ENCODE peak calls at places on chromosomes 7 and 10, in six cellular contexts. One of them, this sample, is unnamed.
A peak's percentile ranks its signal among the peaks of the same experiment; 100 is the strongest.

GRCh38 chr10:119701861-119702260 is 24.0 kb upstream of the INPP5F start:
- DNase-seq in T-helper 9 cell: no peak
- DNase-seq in AG20443: no peak
- DNase-seq in germinal center: no peak
- DNase-seq in BE2C: no peak
- DNase-seq in D341Med: no peak
- DNase-seq in this sample: no peak

GRCh38 chr7:1939434-1940401 is 269.6 kb downstream of the ELFN1 start:
- DNase-seq in D341Med: no peak
- DNase-seq in BE2C: no peak
- DNase-seq in AG20443: no peak
- DNase-seq in germinal center: no peak
- DNase-seq in T-helper 9 cell: no peak
- DNase-seq in this sample: peak; percentile 28

GRCh38 chr10:904403-904802 is 27.1 kb downstream of the LARP4B start:
- DNase-seq in germinal center: no peak
- DNase-seq in D341Med: no peak
- DNase-seq in BE2C: no peak
- DNase-seq in T-helper 9 cell: no peak
- DNase-seq in AG20443: no peak
- DNase-seq in this sample: no peak

GRCh38 chr7:28114056-28114455 is 66.5 kb downstream of the JAZF1 start:
- DNase-seq in T-helper 9 cell: no peak
- DNase-seq in D341Med: no peak
- DNase-seq in germinal center: no peak
- DNase-seq in BE2C: no peak
- DNase-seq in AG20443: no peak
- DNase-seq in this sample: no peak

GRCh38 chr7:44097064-44097932 is 6.8 kb upstream of the AEBP1 start:
- DNase-seq in AG20443: no peak
- DNase-seq in germinal center: peak; percentile 88
- DNase-seq in BE2C: no peak
- DNase-seq in T-helper 9 cell: no peak
- DNase-seq in D341Med: no peak
- DNase-seq in this sample: peak; percentile 95

GRCh38 chr7:96837583-96837982 is 127.9 kb upstream of the SEM1 start:
- DNase-seq in D341Med: no peak
- DNase-seq in BE2C: no peak
- DNase-seq in germinal center: no peak
- DNase-seq in AG20443: no peak
- DNase-seq in T-helper 9 cell: no peak
- DNase-seq in this sample: peak; percentile 26

GRCh38 chr10:106795619-106796018 is 368.9 kb downstream of the SORCS1 start:
- DNase-seq in germinal center: no peak
- DNase-seq in BE2C: peak; percentile 71
- DNase-seq in AG20443: no peak
- DNase-seq in D341Med: no peak
- DNase-seq in T-helper 9 cell: no peak
- DNase-seq in this sample: no peak

GRCh38 chr7:1220958-1221745 is 11.5 kb upstream of the UNCX start:
- DNase-seq in germinal center: no peak
- DNase-seq in T-helper 9 cell: no peak
- DNase-seq in AG20443: no peak
- DNase-seq in D341Med: peak; percentile 67
- DNase-seq in BE2C: no peak
- DNase-seq in this sample: no peak

GRCh38 chr7:141074162-141074989 is 512 bp downstream of the TMEM178B start:
- DNase-seq in germinal center: peak; percentile 20
- DNase-seq in AG20443: peak; percentile 40
- DNase-seq in BE2C: peak; percentile 70
- DNase-seq in T-helper 9 cell: no peak
- DNase-seq in D341Med: peak; percentile 57
- DNase-seq in this sample: no peak

GRCh38 chr7:42831051-42831952 is 80.6 kb downstream of the C7orf25 start:
- DNase-seq in T-helper 9 cell: no peak
- DNase-seq in BE2C: no peak
- DNase-seq in D341Med: peak; percentile 35
- DNase-seq in germinal center: no peak
- DNase-seq in AG20443: peak; percentile 68
- DNase-seq in this sample: no peak

GRCh38 chr10:12806228-12807095 is 195.1 kb downstream of the CCDC3 start:
- DNase-seq in germinal center: no peak
- DNase-seq in BE2C: no peak
- DNase-seq in D341Med: no peak
- DNase-seq in AG20443: no peak
- DNase-seq in T-helper 9 cell: no peak
- DNase-seq in this sample: no peak

GRCh38 chr10:109451879-109452278 is 471.4 kb downstream of the XPNPEP1 start:
- DNase-seq in germinal center: no peak
- DNase-seq in BE2C: no peak
- DNase-seq in D341Med: no peak
- DNase-seq in T-helper 9 cell: no peak
- DNase-seq in AG20443: no peak
- DNase-seq in this sample: no peak

GRCh38 chr10:119996944-119997343 is 104.4 kb downstream of the SEC23IP start:
- DNase-seq in AG20443: no peak
- DNase-seq in D341Med: no peak
- DNase-seq in germinal center: no peak
- DNase-seq in T-helper 9 cell: no peak
- DNase-seq in BE2C: no peak
- DNase-seq in this sample: no peak

GRCh38 chr10:17453377-17454091 is 861 bp downstream of the ST8SIA6 start:
- DNase-seq in BE2C: no peak
- DNase-seq in T-helper 9 cell: peak; percentile 28
- DNase-seq in germinal center: no peak
- DNase-seq in D341Med: peak; percentile 71
- DNase-seq in AG20443: peak; percentile 49
- DNase-seq in this sample: no peak

GRCh38 chr7:108911016-108911415 is 341.3 kb downstream of the DNAJB9 start:
- DNase-seq in germinal center: no peak
- DNase-seq in BE2C: no peak
- DNase-seq in T-helper 9 cell: no peak
- DNase-seq in AG20443: no peak
- DNase-seq in D341Med: no peak
- DNase-seq in this sample: no peak

GRCh38 chr7:65269150-65269856 is 104.4 kb upstream of the ZNF92 start:
- DNase-seq in BE2C: peak; percentile 97
- DNase-seq in germinal center: peak; percentile 79
- DNase-seq in D341Med: peak; percentile 93
- DNase-seq in AG20443: peak; percentile 43
- DNase-seq in T-helper 9 cell: no peak
- DNase-seq in this sample: no peak

GRCh38 chr7:19284596-19285300 is 139.5 kb upstream of the FERD3L start:
- DNase-seq in D341Med: no peak
- DNase-seq in germinal center: no peak
- DNase-seq in T-helper 9 cell: no peak
- DNase-seq in AG20443: peak; percentile 11
- DNase-seq in BE2C: no peak
- DNase-seq in this sample: no peak

GRCh38 chr10:87656431-87657072 is 3.1 kb upstream of the PAPSS2 start:
- DNase-seq in AG20443: peak; percentile 56
- DNase-seq in BE2C: peak; percentile 18
- DNase-seq in D341Med: peak; percentile 53
- DNase-seq in T-helper 9 cell: no peak
- DNase-seq in germinal center: peak; percentile 47
- DNase-seq in this sample: peak; percentile 11

GRCh38 chr7:44139311-44140010 is 1.7 kb downstream of the MYL7 start:
- DNase-seq in D341Med: no peak
- DNase-seq in T-helper 9 cell: no peak
- DNase-seq in germinal center: no peak
- DNase-seq in AG20443: no peak
- DNase-seq in BE2C: no peak
- DNase-seq in this sample: no peak

GRCh38 chr7:70017371-70017770 is 419.1 kb downstream of the AUTS2 start:
- DNase-seq in T-helper 9 cell: no peak
- DNase-seq in BE2C: no peak
- DNase-seq in germinal center: no peak
- DNase-seq in AG20443: no peak
- DNase-seq in D341Med: no peak
- DNase-seq in this sample: no peak

GRCh38 chr10:31704195-31704594 is 224.4 kb downstream of the ARHGAP12 start:
- DNase-seq in T-helper 9 cell: no peak
- DNase-seq in AG20443: no peak
- DNase-seq in BE2C: no peak
- DNase-seq in D341Med: no peak
- DNase-seq in germinal center: no peak
- DNase-seq in this sample: no peak

GRCh38 chr10:86733260-86733671 is 23.2 kb upstream of the BMPR1A start:
- DNase-seq in T-helper 9 cell: no peak
- DNase-seq in germinal center: no peak
- DNase-seq in D341Med: no peak
- DNase-seq in BE2C: no peak
- DNase-seq in AG20443: peak; percentile 25
- DNase-seq in this sample: no peak

GRCh38 chr10:70130878-70131559 is 1.6 kb downstream of the AIFM2 start:
- DNase-seq in BE2C: no peak
- DNase-seq in AG20443: peak; percentile 76
- DNase-seq in germinal center: no peak
- DNase-seq in D341Med: no peak
- DNase-seq in T-helper 9 cell: no peak
- DNase-seq in this sample: no peak

GRCh38 chr10:72086466-72087391 is 1.6 kb downstream of the SPOCK2 start:
- DNase-seq in T-helper 9 cell: peak; percentile 57
- DNase-seq in AG20443: peak; percentile 10
- DNase-seq in D341Med: no peak
- DNase-seq in BE2C: no peak
- DNase-seq in germinal center: peak; percentile 70
- DNase-seq in this sample: peak; percentile 41

GRCh38 chr10:87546221-87546620 is 41.5 kb downstream of the MINPP1 start:
- DNase-seq in BE2C: no peak
- DNase-seq in D341Med: no peak
- DNase-seq in AG20443: no peak
- DNase-seq in germinal center: no peak
- DNase-seq in T-helper 9 cell: no peak
- DNase-seq in this sample: peak; percentile 87

GRCh38 chr10:71225291-71226058 is 13.1 kb downstream of the UNC5B start:
- DNase-seq in T-helper 9 cell: no peak
- DNase-seq in AG20443: no peak
- DNase-seq in D341Med: peak; percentile 58
- DNase-seq in germinal center: no peak
- DNase-seq in BE2C: no peak
- DNase-seq in this sample: no peak

GRCh38 chr10:22849077-22849810 is 78.6 kb upstream of the ARMC3 start:
- DNase-seq in germinal center: peak; percentile 18
- DNase-seq in T-helper 9 cell: no peak
- DNase-seq in D341Med: no peak
- DNase-seq in AG20443: peak; percentile 74
- DNase-seq in BE2C: no peak
- DNase-seq in this sample: no peak

GRCh38 chr7:19321925-19322470 is 176.8 kb upstream of the FERD3L start:
- DNase-seq in AG20443: no peak
- DNase-seq in D341Med: no peak
- DNase-seq in germinal center: no peak
- DNase-seq in T-helper 9 cell: no peak
- DNase-seq in BE2C: no peak
- DNase-seq in this sample: no peak

GRCh38 chr10:102420443-102420809 is 210 bp upstream of the FBXL15 start:
- DNase-seq in T-helper 9 cell: no peak
- DNase-seq in D341Med: peak; percentile 61
- DNase-seq in BE2C: no peak
- DNase-seq in germinal center: no peak
- DNase-seq in AG20443: peak; percentile 87
- DNase-seq in this sample: no peak

GRCh38 chr7:13852281-13852968 is 137.0 kb downstream of the ETV1 start:
- DNase-seq in BE2C: no peak
- DNase-seq in germinal center: no peak
- DNase-seq in D341Med: no peak
- DNase-seq in T-helper 9 cell: no peak
- DNase-seq in AG20443: no peak
- DNase-seq in this sample: no peak